ENCODE peak calls at places on chromosomes 2 and 18, in five cellular contexts. X is neuronal stem cell; B is upper lobe of right lung; P is CD4-positive, CD25-positive, alpha-beta regulatory T cell; I is pancreas. F is an unnamed sample. For H3K36me3, the result is how much of the 10 kb centered on the place peaks cover.

GRCh38 chr2:128451084-128451483 is 132.4 kb upstream of the HS6ST1 start:
- DNase-seq in X (no peak), B (peak), P (no peak), I (no peak), F (peak)

GRCh38 chr2:108423502-108424251 is 25.3 kb upstream of the GCC2 start:
- DNase-seq in X (no peak), B (no peak), P (no peak), I (no peak), F (no peak)

GRCh38 chr2:236498369-236498768 is 71.3 kb upstream of the ACKR3 start:
- DNase-seq in X (no peak), B (no peak), P (no peak), I (no peak), F (no peak)

GRCh38 chr2:227462972-227463931 is 8.7 kb upstream of the AGFG1 start:
- DNase-seq in X (no peak), B (no peak), P (no peak), I (no peak), F (no peak)

GRCh38 chr2:88874063-88874657 is 182.7 kb downstream of the RPIA start:
- DNase-seq in X (peak), B (no peak), P (peak), I (peak), F (no peak)

GRCh38 chr2:135299656-135300244 is 231.3 kb downstream of the ZRANB3 start:
- DNase-seq in X (no peak), B (no peak), P (no peak), I (no peak), F (no peak)

GRCh38 chr2:101045330-101045729 is 43.2 kb downstream of the RPL31 start:
- DNase-seq in X (no peak), B (no peak), P (no peak), I (no peak), F (no peak)

GRCh38 chr2:12284037-12284436 is 432.7 kb upstream of the TRIB2 start:
- DNase-seq in X (no peak), B (no peak), P (no peak), I (no peak), F (no peak)

GRCh38 chr2:128622916-128623620 is 304.4 kb upstream of the HS6ST1 start:
- DNase-seq in X (no peak), B (peak), P (no peak), I (no peak), F (no peak)

GRCh38 chr2:3692375-3692774 is 11.0 kb upstream of the DCDC2C start:
- DNase-seq in X (peak), B (no peak), P (no peak), I (no peak), F (no peak)

GRCh38 chr18:48815581-48816324 is 135.0 kb downstream of the SMAD7 start:
- DNase-seq in X (no peak), B (peak), P (no peak), I (no peak), F (peak)

GRCh38 chr2:158034198-158034831 is 67.4 kb upstream of the UPP2 start:
- DNase-seq in X (peak), B (no peak), P (no peak), I (peak), F (no peak)

GRCh38 chr2:1655461-1655860 is 88.9 kb downstream of the PXDN start:
- DNase-seq in X (no peak), B (no peak), P (no peak), I (no peak), F (no peak)

GRCh38 chr2:11344342-11344955 is at the start of gene ROCK2:
- DNase-seq in X (peak), B (peak), P (peak), I (peak), F (peak)

GRCh38 chr18:73121207-73121606 is 253.4 kb upstream of the NETO1 start:
- DNase-seq in X (no peak), B (no peak), P (no peak), I (no peak), F (no peak)

GRCh38 chr2:183195397-183195796 is 71.2 kb downstream of the NUP35 start:
- DNase-seq in X (no peak), B (no peak), P (no peak), I (no peak), F (no peak)

GRCh38 chr2:69012310-69013122 is 463 bp upstream of the ANTXR1 start:
- DNase-seq in X (peak), B (peak), P (peak), I (peak), F (peak)

GRCh38 chr2:176187306-176188217 is 906 bp upstream of the HOXD1 start:
- DNase-seq in X (no peak), B (no peak), P (no peak), I (no peak), F (no peak)

GRCh38 chr2:110934948-110935347 is 185.8 kb upstream of the BCL2L11 start:
- DNase-seq in X (no peak), B (no peak), P (no peak), I (no peak), F (no peak)

GRCh38 chr2:111200333-111200879 is 79.7 kb downstream of the BCL2L11 start:
- DNase-seq in X (no peak), B (no peak), P (no peak), I (no peak), F (no peak)

GRCh38 chr2:33482518-33482917 is 6.1 kb downstream of the RASGRP3 start:
- DNase-seq in X (no peak), B (no peak), P (no peak), I (no peak), F (no peak)

GRCh38 chr2:67579207-67579606 is 182.1 kb downstream of the ETAA1 start:
- DNase-seq in X (no peak), B (no peak), P (no peak), I (no peak), F (no peak)

GRCh38 chr2:167653131-167653530 is 594.3 kb downstream of the STK39 start:
- DNase-seq in X (no peak), B (no peak), P (no peak), I (no peak), F (no peak)

GRCh38 chr18:45771587-45771986 is 47.6 kb downstream of the SLC14A1 start:
- DNase-seq in X (no peak), B (no peak), P (no peak), I (no peak), F (peak)

GRCh38 chr18:59446012-59446411 is 86.9 kb upstream of the LMAN1 start:
- DNase-seq in X (peak), B (no peak), P (no peak), I (no peak), F (no peak)

GRCh38 chr2:122077771-122078170 is 322.3 kb downstream of the TSN start:
- DNase-seq in X (no peak), B (no peak), P (no peak), I (no peak), F (no peak)

GRCh38 chr2:207775471-207775870 is 5.8 kb upstream of the FZD5 start:
- DNase-seq in X (no peak), B (no peak), P (no peak), I (peak), F (no peak)

GRCh38 chr18:42437646-42438045 is 482.6 kb downstream of the PIK3C3 start:
- DNase-seq in X (no peak), B (no peak), P (no peak), I (no peak), F (no peak)

GRCh38 chr18:48785091-48785614 is 165.6 kb downstream of the SMAD7 start:
- DNase-seq in X (no peak), B (peak), P (peak), I (no peak), F (peak)

GRCh38 chr2:22273853-22274252 is 1111.1 kb upstream of the KLHL29 start:
- DNase-seq in X (no peak), B (no peak), P (no peak), I (no peak), F (no peak)

GRCh38 chr2:112821142-112821541 is 15.4 kb downstream of the IL1B start:
- DNase-seq in X (no peak), B (no peak), P (no peak), I (no peak), F (no peak)

GRCh38 chr2:237551071-237551574 is 15.3 kb upstream of the PRLH start:
- DNase-seq in X (no peak), B (no peak), P (no peak), I (no peak), F (no peak)

GRCh38 chr2:145108959-145109710 is 589.2 kb upstream of the ZEB2 start:
- DNase-seq in X (no peak), B (no peak), P (no peak), I (no peak), F (no peak)

GRCh38 chr2:64291181-64291580 is 147.0 kb upstream of the PELI1 start:
- DNase-seq in X (no peak), B (no peak), P (no peak), I (no peak), F (peak)

GRCh38 chr18:2396162-2396505 is 175.2 kb downstream of the METTL4 start:
- DNase-seq in X (no peak), B (no peak), P (no peak), I (no peak), F (no peak)

GRCh38 chr2:84217446-84217845 is 241.6 kb downstream of the SUCLG1 start:
- DNase-seq in X (no peak), B (no peak), P (no peak), I (no peak), F (no peak)

GRCh38 chr2:23901966-23902942 is 24.7 kb downstream of the ATAD2B start:
- DNase-seq in X (no peak), B (no peak), P (no peak), I (no peak), F (no peak)

GRCh38 chr18:44090453-44090852 is 590.2 kb upstream of the SETBP1 start:
- DNase-seq in X (no peak), B (no peak), P (no peak), I (no peak), F (no peak)

GRCh38 chr2:238106698-238107524 is 6.8 kb downstream of the ESPNL start:
- DNase-seq in X (no peak), B (peak), P (no peak), I (peak), F (peak)

DNA sequence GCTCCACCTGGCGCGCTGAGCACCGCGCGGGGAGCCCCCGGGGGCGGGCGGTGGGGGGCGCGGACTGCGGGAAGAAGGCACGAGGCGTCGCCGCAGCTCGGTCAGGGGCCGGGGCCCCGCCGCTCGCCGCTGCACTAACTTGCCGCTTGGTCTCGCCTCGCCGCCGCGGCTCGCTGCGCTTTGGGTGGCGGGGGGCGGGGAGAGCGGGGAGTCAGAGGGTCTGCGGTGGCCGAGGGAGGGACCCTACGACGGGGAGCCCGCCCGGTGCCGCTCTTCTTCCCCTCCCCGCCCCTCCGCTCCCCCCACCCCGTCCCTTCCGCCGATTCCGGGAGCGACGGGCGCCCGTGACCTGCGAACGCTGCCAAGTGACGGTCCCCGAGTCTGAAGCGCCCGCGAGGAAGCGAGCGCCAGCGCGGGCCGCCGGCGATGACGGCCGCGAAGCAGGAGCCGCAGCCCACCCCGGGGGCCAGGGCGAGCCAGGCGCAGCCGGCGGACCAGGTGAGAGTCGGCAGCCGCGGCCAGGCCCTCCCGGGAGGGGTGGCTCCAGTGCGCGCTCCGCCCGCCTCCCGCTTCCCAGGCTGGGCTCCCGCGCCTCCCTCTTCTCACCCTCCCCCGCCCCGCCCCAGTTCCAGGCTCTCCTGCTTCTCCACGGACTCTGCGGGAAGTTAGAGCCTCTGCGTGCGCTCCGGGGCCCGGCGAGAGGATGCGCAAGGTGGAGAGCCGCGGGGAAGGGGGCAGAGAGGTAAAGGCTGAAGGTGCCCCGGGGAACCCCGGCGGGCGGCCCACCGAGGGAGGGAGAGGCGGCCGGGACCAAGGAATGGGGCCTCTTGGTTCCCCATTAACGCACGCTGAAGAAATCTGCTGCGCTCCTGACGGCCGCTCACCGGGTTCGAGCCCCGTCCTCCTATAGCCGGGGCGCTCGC is 719.4 kb downstream of the DPP10 start:
- DNase-seq in X (peak), B (peak), P (no peak), I (peak), F (no peak)
- H3K4me3 ChIP-seq in X (peak), B (peak), P (no peak), I (peak), F (peak)

DNA sequence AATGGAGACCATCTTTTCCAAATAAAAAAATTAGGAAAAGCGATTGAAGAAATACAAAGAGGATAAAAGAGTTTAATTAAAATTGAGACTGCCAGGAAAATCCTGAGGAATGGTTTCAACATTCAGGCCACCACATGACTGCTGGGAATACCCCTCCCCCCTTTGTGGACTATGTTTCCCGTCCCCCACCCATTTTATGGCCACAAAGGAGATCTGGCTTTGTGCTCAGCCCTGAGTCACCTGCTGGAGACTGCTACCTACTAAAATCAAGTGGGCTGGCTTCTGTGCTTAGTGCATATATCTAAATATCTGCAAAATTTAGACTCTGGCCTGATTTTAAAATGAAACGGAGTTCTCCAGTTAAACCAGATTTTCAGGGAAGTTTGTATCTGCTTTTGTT is 10.1 kb downstream of the RND3 start:
- DNase-seq in X (no peak), B (no peak), P (no peak), I (no peak), F (no peak)
- H3K27ac ChIP-seq in X (no peak), B (peak), P (no peak), I (no peak), F (peak)

GRCh38 chr2:37098416-37099118 is 14.2 kb downstream of the GPATCH11 start:
- DNase-seq in X (no peak), B (no peak), P (no peak), I (no peak), F (no peak)
- H3K36me3 ChIP-seq in X (under half), B (half or more), P (half or more), I (under half), F (under half)

DNA sequence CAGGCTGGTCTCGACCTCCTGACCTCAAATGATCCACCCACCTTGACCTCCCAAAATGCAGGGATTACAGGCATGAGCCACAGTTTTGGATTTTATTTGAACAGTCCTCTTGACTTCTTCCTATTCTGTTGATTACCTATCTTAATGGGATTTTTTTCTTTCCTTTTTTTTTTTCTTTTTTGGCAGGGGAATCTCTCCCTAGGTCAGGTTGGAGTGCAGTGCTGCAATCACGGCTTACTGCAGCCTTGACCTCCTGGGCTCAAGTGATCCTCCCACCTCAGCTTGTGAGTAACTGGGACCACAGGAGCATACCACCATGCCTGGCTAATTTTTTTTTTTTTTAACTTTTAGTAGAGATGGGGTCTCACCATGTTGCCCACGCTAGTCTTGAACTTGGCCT is 2.8 kb downstream of the MTHFD2 start:
- DNase-seq in X (no peak), B (no peak), P (no peak), I (no peak), F (no peak)
- H3K4me3 ChIP-seq in X (no peak), B (no peak), P (no peak), I (no peak), F (peak)

DNA sequence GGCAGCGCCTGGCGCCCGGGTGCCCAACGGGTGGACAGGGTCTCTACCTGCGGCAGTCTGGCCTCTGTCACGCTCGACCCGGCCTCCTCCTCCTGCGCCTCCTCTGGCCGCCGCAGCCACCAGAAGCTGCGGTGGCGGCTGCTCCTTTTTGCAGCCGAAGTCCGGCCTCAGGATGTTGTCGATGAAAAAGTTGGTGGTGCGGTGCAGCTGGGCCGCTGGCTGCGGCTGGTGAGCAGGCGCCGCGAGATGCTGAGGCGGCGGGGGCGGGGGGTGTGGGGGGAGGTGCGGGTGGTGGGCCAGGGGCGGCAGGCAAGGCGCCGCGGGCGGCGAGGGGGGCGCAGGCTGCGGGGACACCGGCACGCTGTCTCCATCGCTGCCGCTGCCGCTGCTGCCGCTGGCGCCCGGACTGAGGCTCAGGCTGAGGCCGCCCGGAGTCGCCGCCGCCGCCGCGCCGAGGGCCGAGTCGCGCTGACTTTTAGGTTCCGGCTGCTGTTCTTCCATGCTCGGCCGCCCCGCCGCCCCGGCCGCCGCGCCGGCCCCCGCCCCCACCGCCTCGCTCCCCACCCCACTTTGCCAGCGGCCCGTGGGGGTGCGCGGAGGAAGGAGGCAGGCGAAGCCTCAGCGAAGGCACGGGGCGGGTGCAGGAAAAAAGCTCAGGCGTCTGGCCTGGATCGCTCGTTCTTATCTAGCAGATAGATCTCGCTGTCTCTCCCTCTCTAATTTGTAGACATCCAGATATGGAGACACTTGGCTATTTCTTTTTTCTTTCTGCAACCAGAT is 591 bp downstream of the EN1 start:
- DNase-seq in X (peak), B (no peak), P (no peak), I (no peak), F (no peak)
- H3K27ac ChIP-seq in X (no peak), B (no peak), P (no peak), I (no peak), F (no peak)

GRCh38 chr2:70214365-70214764 is 23.5 kb upstream of the C2orf42 start:
- DNase-seq in X (no peak), B (no peak), P (no peak), I (no peak), F (no peak)

GRCh38 chr2:70214958-70215357 is 24.1 kb upstream of the C2orf42 start:
- DNase-seq in X (no peak), B (no peak), P (no peak), I (no peak), F (no peak)

GRCh38 chr2:70212298-70212948 is 21.6 kb upstream of the C2orf42 start:
- DNase-seq in X (no peak), B (no peak), P (no peak), I (no peak), F (no peak)

DNA sequence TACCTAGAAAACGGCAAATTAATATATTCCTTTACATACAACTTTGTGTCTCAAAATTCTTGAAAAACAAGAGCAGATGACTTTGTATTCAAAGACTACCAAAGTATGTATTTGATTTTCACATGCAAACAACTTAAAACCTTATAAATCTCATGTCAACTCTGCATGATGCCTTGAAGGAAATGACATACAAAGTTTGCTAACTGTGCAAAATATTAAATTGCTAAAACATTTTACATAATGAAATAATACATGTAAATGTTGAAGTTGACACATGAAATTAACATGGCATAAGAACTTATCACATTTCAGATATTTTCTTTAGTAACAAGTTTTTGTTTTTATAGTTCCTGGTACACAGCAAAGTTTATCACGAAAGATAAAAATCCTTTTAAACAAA is 20.8 kb upstream of the C2orf42 start:
- DNase-seq in X (no peak), B (no peak), P (no peak), I (no peak), F (no peak)
- H3K36me3 ChIP-seq in X (under half), B (half or more), P (under half), I (under half), F (under half)